ENCODE peak calls at places on chromosomes 6 and 20, in six cellular contexts. One of them, this sample, is unnamed.

GRCh38 chr20:7930386-7930785 is 9.9 kb downstream of the HAO1 start:
- DNase-seq in body of pancreas: no peak
- DNase-seq in psoas muscle: no peak
- DNase-seq in sigmoid colon: no peak
- DNase-seq in kidney epithelial cell: no peak
- DNase-seq in H1: no peak
- DNase-seq in this sample: no peak

GRCh38 chr6:27541212-27541931 is 68.5 kb upstream of the ZNF184 start:
- DNase-seq in body of pancreas: no peak
- DNase-seq in psoas muscle: no peak
- DNase-seq in sigmoid colon: no peak
- DNase-seq in kidney epithelial cell: no peak
- DNase-seq in H1: peak
- DNase-seq in this sample: no peak

GRCh38 chr6:23180504-23181293 is 611.3 kb downstream of the HDGFL1 start:
- DNase-seq in body of pancreas: peak
- DNase-seq in psoas muscle: no peak
- DNase-seq in sigmoid colon: peak
- DNase-seq in kidney epithelial cell: no peak
- DNase-seq in H1: no peak
- DNase-seq in this sample: peak

GRCh38 chr6:137282253-137282652 is 63.1 kb upstream of the IFNGR1 start:
- DNase-seq in body of pancreas: no peak
- DNase-seq in psoas muscle: no peak
- DNase-seq in sigmoid colon: no peak
- DNase-seq in kidney epithelial cell: no peak
- DNase-seq in H1: no peak
- DNase-seq in this sample: no peak

GRCh38 chr6:130776287-130776925 is 50.8 kb upstream of the SMLR1 start:
- DNase-seq in body of pancreas: no peak
- DNase-seq in psoas muscle: no peak
- DNase-seq in sigmoid colon: no peak
- DNase-seq in kidney epithelial cell: no peak
- DNase-seq in H1: no peak
- DNase-seq in this sample: no peak

GRCh38 chr6:113301651-113302050 is 555.5 kb upstream of the MARCKS start:
- DNase-seq in body of pancreas: no peak
- DNase-seq in psoas muscle: no peak
- DNase-seq in sigmoid colon: no peak
- DNase-seq in kidney epithelial cell: no peak
- DNase-seq in H1: no peak
- DNase-seq in this sample: no peak

GRCh38 chr20:63536241-63536977 is 767 bp downstream of the PTK6 start:
- DNase-seq in body of pancreas: peak
- DNase-seq in psoas muscle: peak
- DNase-seq in sigmoid colon: no peak
- DNase-seq in kidney epithelial cell: no peak
- DNase-seq in H1: no peak
- DNase-seq in this sample: no peak

GRCh38 chr20:37903317-37904007 is 535 bp downstream of the VSTM2L start:
- DNase-seq in body of pancreas: no peak
- DNase-seq in psoas muscle: no peak
- DNase-seq in sigmoid colon: no peak
- DNase-seq in kidney epithelial cell: no peak
- DNase-seq in H1: peak
- DNase-seq in this sample: no peak

GRCh38 chr20:22502731-22503191 is 81.6 kb downstream of the FOXA2 start:
- DNase-seq in body of pancreas: peak
- DNase-seq in psoas muscle: no peak
- DNase-seq in sigmoid colon: no peak
- DNase-seq in kidney epithelial cell: no peak
- DNase-seq in H1: no peak
- DNase-seq in this sample: no peak

GRCh38 chr20:52426856-52427255 is 235.3 kb upstream of the ZFP64 start:
- DNase-seq in body of pancreas: no peak
- DNase-seq in psoas muscle: no peak
- DNase-seq in sigmoid colon: no peak
- DNase-seq in kidney epithelial cell: no peak
- DNase-seq in H1: no peak
- DNase-seq in this sample: no peak

GRCh38 chr6:142300302-142300701 is 1.5 kb upstream of the ADGRG6 start:
- DNase-seq in body of pancreas: no peak
- DNase-seq in psoas muscle: no peak
- DNase-seq in sigmoid colon: no peak
- DNase-seq in kidney epithelial cell: no peak
- DNase-seq in H1: no peak
- DNase-seq in this sample: no peak

GRCh38 chr6:143058987-143059386 is 1.7 kb upstream of the AIG1 start:
- DNase-seq in body of pancreas: no peak
- DNase-seq in psoas muscle: no peak
- DNase-seq in sigmoid colon: no peak
- DNase-seq in kidney epithelial cell: no peak
- DNase-seq in H1: no peak
- DNase-seq in this sample: no peak

GRCh38 chr6:148885920-148886845 is 139.4 kb downstream of the UST start:
- DNase-seq in body of pancreas: no peak
- DNase-seq in psoas muscle: no peak
- DNase-seq in sigmoid colon: no peak
- DNase-seq in kidney epithelial cell: no peak
- DNase-seq in H1: no peak
- DNase-seq in this sample: no peak

GRCh38 chr6:81689580-81689979 is 62.9 kb downstream of the TENT5A start:
- DNase-seq in body of pancreas: no peak
- DNase-seq in psoas muscle: no peak
- DNase-seq in sigmoid colon: no peak
- DNase-seq in kidney epithelial cell: no peak
- DNase-seq in H1: no peak
- DNase-seq in this sample: no peak

GRCh38 chr6:3444276-3445088 is 12.4 kb downstream of the SLC22A23 start:
- DNase-seq in body of pancreas: no peak
- DNase-seq in psoas muscle: no peak
- DNase-seq in sigmoid colon: no peak
- DNase-seq in kidney epithelial cell: no peak
- DNase-seq in H1: no peak
- DNase-seq in this sample: no peak

GRCh38 chr6:155530219-155530834 is 74.7 kb upstream of the NOX3 start:
- DNase-seq in body of pancreas: no peak
- DNase-seq in psoas muscle: no peak
- DNase-seq in sigmoid colon: no peak
- DNase-seq in kidney epithelial cell: no peak
- DNase-seq in H1: no peak
- DNase-seq in this sample: no peak

GRCh38 chr20:37343212-37343993 is 2.5 kb upstream of the SRC start:
- DNase-seq in body of pancreas: peak
- DNase-seq in psoas muscle: no peak
- DNase-seq in sigmoid colon: peak
- DNase-seq in kidney epithelial cell: no peak
- DNase-seq in H1: no peak
- DNase-seq in this sample: no peak

GRCh38 chr6:100267002-100267401 is 197.7 kb downstream of the SIM1 start:
- DNase-seq in body of pancreas: no peak
- DNase-seq in psoas muscle: no peak
- DNase-seq in sigmoid colon: no peak
- DNase-seq in kidney epithelial cell: no peak
- DNase-seq in H1: no peak
- DNase-seq in this sample: no peak

DNA sequence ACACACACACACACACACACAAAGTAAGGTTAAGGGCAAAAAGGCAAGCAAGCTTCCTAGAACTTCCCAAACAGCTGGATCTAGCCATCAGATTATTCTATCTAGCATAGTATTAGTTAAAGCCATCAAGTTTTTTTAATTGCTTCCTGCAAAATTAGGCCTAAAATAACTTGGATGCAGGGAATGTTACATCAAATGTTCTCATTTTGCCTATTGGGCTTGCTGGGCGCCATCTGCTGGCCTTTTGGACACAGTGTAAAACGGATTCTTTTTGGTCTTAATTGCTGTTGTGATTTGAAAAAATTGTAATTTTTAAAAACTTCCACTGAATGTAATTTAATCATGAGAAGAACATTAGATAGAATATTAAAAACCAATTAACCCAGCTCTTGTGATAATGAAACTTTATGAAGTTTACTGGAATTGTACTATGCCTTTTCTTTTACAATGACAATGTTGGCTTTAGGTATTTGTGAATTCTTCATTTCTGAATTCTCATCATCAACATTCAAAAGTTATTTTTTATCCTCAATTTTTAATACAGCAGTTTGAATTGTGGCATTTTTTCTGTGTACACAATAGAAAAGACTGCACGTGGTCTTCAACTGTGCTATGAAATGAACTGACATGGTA is 6.8 kb downstream of the MKKS start:
- DNase-seq in body of pancreas: peak
- DNase-seq in psoas muscle: peak
- DNase-seq in sigmoid colon: no peak
- DNase-seq in kidney epithelial cell: no peak
- DNase-seq in H1: no peak
- DNase-seq in this sample: no peak
- TF ChIP-seq CTCF in body of pancreas: peak
- TF ChIP-seq CTCF in psoas muscle: peak
- TF ChIP-seq CTCF in sigmoid colon: peak
- TF ChIP-seq CTCF in kidney epithelial cell: peak
- TF ChIP-seq CTCF in H1: no peak
- TF ChIP-seq CTCF in this sample: peak

GRCh38 chr6:44271406-44271723 is 1.1 kb downstream of the TMEM151B start:
- DNase-seq in body of pancreas: no peak
- DNase-seq in psoas muscle: no peak
- DNase-seq in sigmoid colon: no peak
- DNase-seq in kidney epithelial cell: no peak
- DNase-seq in H1: peak
- DNase-seq in this sample: no peak

GRCh38 chr6:44269921-44270525 is at the start of gene TMEM151B:
- DNase-seq in body of pancreas: no peak
- DNase-seq in psoas muscle: no peak
- DNase-seq in sigmoid colon: no peak
- DNase-seq in kidney epithelial cell: no peak
- DNase-seq in H1: peak
- DNase-seq in this sample: no peak

GRCh38 chr6:44271914-44272313 is 1.7 kb downstream of the TMEM151B start:
- DNase-seq in body of pancreas: no peak
- DNase-seq in psoas muscle: no peak
- DNase-seq in sigmoid colon: no peak
- DNase-seq in kidney epithelial cell: no peak
- DNase-seq in H1: no peak
- DNase-seq in this sample: no peak

GRCh38 chr6:44269168-44269920 is 906 bp upstream of the TMEM151B start:
- DNase-seq in body of pancreas: no peak
- DNase-seq in psoas muscle: no peak
- DNase-seq in sigmoid colon: no peak
- DNase-seq in kidney epithelial cell: no peak
- DNase-seq in H1: no peak
- DNase-seq in this sample: no peak

GRCh38 chr6:44270526-44271405 is 516 bp downstream of the TMEM151B start:
- DNase-seq in body of pancreas: no peak
- DNase-seq in psoas muscle: no peak
- DNase-seq in sigmoid colon: no peak
- DNase-seq in kidney epithelial cell: no peak
- DNase-seq in H1: peak
- DNase-seq in this sample: no peak
- H3K4me3 ChIP-seq in body of pancreas: no peak
- H3K4me3 ChIP-seq in psoas muscle: peak
- H3K4me3 ChIP-seq in sigmoid colon: peak
- H3K4me3 ChIP-seq in kidney epithelial cell: no peak
- H3K4me3 ChIP-seq in H1: peak
- H3K4me3 ChIP-seq in this sample: peak

GRCh38 chr20:40728470-40728869 is 39.4 kb upstream of the MAFB start:
- DNase-seq in body of pancreas: no peak
- DNase-seq in psoas muscle: no peak
- DNase-seq in sigmoid colon: no peak
- DNase-seq in kidney epithelial cell: no peak
- DNase-seq in H1: no peak
- DNase-seq in this sample: no peak
- TF ChIP-seq CTCF in body of pancreas: no peak
- TF ChIP-seq CTCF in psoas muscle: no peak
- TF ChIP-seq CTCF in sigmoid colon: no peak
- TF ChIP-seq CTCF in kidney epithelial cell: peak
- TF ChIP-seq CTCF in H1: no peak
- TF ChIP-seq CTCF in this sample: no peak

GRCh38 chr6:37456126-37456525 is 23.1 kb downstream of the CMTR1 start:
- DNase-seq in body of pancreas: no peak
- DNase-seq in psoas muscle: no peak
- DNase-seq in sigmoid colon: no peak
- DNase-seq in kidney epithelial cell: no peak
- DNase-seq in H1: no peak
- DNase-seq in this sample: peak

GRCh38 chr6:37460805-37461204 is 27.8 kb downstream of the CMTR1 start:
- DNase-seq in body of pancreas: no peak
- DNase-seq in psoas muscle: no peak
- DNase-seq in sigmoid colon: no peak
- DNase-seq in kidney epithelial cell: no peak
- DNase-seq in H1: no peak
- DNase-seq in this sample: no peak

GRCh38 chr6:37454420-37455125 is 21.6 kb downstream of the CMTR1 start:
- DNase-seq in body of pancreas: no peak
- DNase-seq in psoas muscle: no peak
- DNase-seq in sigmoid colon: no peak
- DNase-seq in kidney epithelial cell: no peak
- DNase-seq in H1: no peak
- DNase-seq in this sample: no peak

GRCh38 chr6:37456816-37457560 is 24.0 kb downstream of the CMTR1 start:
- DNase-seq in body of pancreas: peak
- DNase-seq in psoas muscle: peak
- DNase-seq in sigmoid colon: peak
- DNase-seq in kidney epithelial cell: no peak
- DNase-seq in H1: no peak
- DNase-seq in this sample: peak

DNA sequence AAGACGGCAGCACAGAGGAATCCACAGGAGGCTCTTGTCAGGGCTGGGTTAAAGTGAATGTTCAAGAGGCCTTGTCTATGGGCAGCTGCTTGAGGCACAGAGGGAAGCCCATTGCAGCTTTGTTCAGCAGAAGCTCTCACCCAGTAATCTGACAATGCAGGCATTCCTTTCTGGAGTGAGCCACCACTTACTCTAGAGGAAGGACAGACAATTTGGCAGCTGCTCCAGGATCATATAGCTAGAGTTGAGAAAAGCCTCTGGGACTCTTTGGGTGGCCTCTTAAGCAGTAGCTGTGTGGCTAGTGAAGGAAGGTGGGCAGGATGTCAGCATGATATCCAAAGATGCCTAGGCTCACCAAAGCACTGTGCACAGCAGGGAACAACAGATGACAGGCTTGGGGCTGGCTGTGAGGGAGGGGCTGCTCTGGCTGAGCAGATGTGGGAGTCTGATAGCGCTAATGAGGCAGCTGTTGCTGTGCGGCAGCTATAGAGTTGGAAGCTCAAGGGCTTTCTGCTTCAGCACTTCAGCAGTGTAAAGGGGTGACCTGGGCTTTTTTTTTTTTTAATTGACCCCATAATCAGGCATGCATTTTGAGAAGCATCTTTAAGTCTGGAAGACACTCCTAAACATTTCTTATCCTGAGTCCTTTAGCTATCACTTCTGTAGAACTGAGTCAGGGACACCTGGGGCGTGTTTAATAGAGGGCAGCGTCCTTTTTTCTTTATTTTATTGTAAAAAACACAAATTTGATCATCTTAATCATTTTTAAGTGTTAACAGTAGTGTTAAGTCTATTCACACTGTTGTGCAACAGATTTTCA is 27.2 kb downstream of the CMTR1 start:
- DNase-seq in body of pancreas: no peak
- DNase-seq in psoas muscle: no peak
- DNase-seq in sigmoid colon: no peak
- DNase-seq in kidney epithelial cell: no peak
- DNase-seq in H1: no peak
- DNase-seq in this sample: no peak
- H3K4me3 ChIP-seq in body of pancreas: no peak
- H3K4me3 ChIP-seq in psoas muscle: no peak
- H3K4me3 ChIP-seq in sigmoid colon: no peak
- H3K4me3 ChIP-seq in kidney epithelial cell: no peak
- H3K4me3 ChIP-seq in H1: no peak
- H3K4me3 ChIP-seq in this sample: no peak